ENCODE peak calls at places on chromosomes 2 and 18, in six cellular contexts. J is osteoblast; W is HFFc6; G is Peyer's patch; D is HAP-1; A is CD4-positive, CD25-positive, alpha-beta regulatory T cell. N is an unnamed sample.

GRCh38 chr18:28831908-28832307 is 655.0 kb upstream of the CDH2 start:
- DNase-seq in D (no peak), W (no peak), G (no peak), J (no peak), A (no peak), N (no peak)

GRCh38 chr18:11849845-11850747 is 1.1 kb upstream of the CHMP1B start:
- DNase-seq in J (peak), G (peak), A (peak), D (peak), W (peak), N (peak)

GRCh38 chr2:55871637-55872036 is 51.9 kb downstream of the EFEMP1 start:
- DNase-seq in W (no peak), J (no peak), A (no peak), D (no peak), G (no peak), N (no peak)

GRCh38 chr18:31493941-31494340 is 4.0 kb upstream of the DSG2 start:
- DNase-seq in D (no peak), J (no peak), W (no peak), A (no peak), G (no peak), N (no peak)

GRCh38 chr2:177625744-177626655 is 233.4 kb downstream of the AGPS start:
- DNase-seq in G (no peak), J (no peak), D (no peak), W (no peak), A (peak), N (no peak)

GRCh38 chr2:49954074-49954473 is 799.8 kb upstream of the FSHR start:
- DNase-seq in J (no peak), A (no peak), W (no peak), G (no peak), D (no peak), N (no peak)

GRCh38 chr18:2981212-2981728 is 31.7 kb downstream of the LPIN2 start:
- DNase-seq in W (peak), G (no peak), A (peak), J (no peak), D (peak), N (peak)

GRCh38 chr2:127620867-127621266 is 25.1 kb upstream of the GPR17 start:
- DNase-seq in D (no peak), J (peak), G (peak), W (no peak), A (no peak), N (no peak)

GRCh38 chr2:236642584-236643291 is 73.1 kb downstream of the ACKR3 start:
- DNase-seq in A (no peak), W (peak), D (no peak), J (peak), G (peak), N (no peak)

GRCh38 chr2:10768063-10768507 is 44.5 kb downstream of the PDIA6 start:
- DNase-seq in D (no peak), J (peak), G (no peak), W (no peak), A (no peak), N (no peak)